ENCODE peak calls at places on chromosome 17, in seven cellular contexts. R is H1, K is right lobe of liver, C is cardiac muscle cell, V is left lung, L is tibial nerve, J is PC-9. A is an unnamed sample. For H3K4me1, the result is how much of the 10 kb centered on the place peaks cover.

GRCh38 chr17:72427761-72428109 is 306.9 kb downstream of the SOX9 start:
- DNase-seq in R (no peak), K (no peak), C (no peak), V (no peak), L (no peak), J (no peak), A (no peak)

GRCh38 chr17:69592692-69593350 is 178.3 kb downstream of the MAP2K6 start:
- DNase-seq in R (no peak), K (no peak), C (no peak), V (no peak), L (no peak), J (no peak), A (no peak)

GRCh38 chr17:1896243-1897163 is 66.7 kb downstream of the RPA1 start:
- DNase-seq in R (no peak), K (no peak), C (no peak), V (no peak), L (no peak), J (no peak), A (no peak)

GRCh38 chr17:57988301-57989010 is 402 bp upstream of the VEZF1 start:
- DNase-seq in R (peak), K (peak), C (peak), V (peak), L (peak), J (no peak), A (no peak)

GRCh38 chr17:64398330-64398729 is 7.7 kb upstream of the PECAM1 start:
- DNase-seq in R (no peak), K (no peak), C (no peak), V (no peak), L (no peak), J (no peak), A (no peak)

GRCh38 chr17:73292031-73292531 is 19.7 kb downstream of the CDC42EP4 start:
- DNase-seq in R (no peak), K (peak), C (no peak), V (no peak), L (no peak), J (peak), A (no peak)

GRCh38 chr17:31575043-31575442 is 183.6 kb downstream of the RAB11FIP4 start:
- DNase-seq in R (no peak), K (no peak), C (no peak), V (no peak), L (no peak), J (no peak), A (no peak)

GRCh38 chr17:82383411-82383810 is 11.8 kb downstream of the UTS2R start:
- DNase-seq in R (no peak), K (peak), C (no peak), V (no peak), L (no peak), J (no peak), A (no peak)

GRCh38 chr17:28538296-28538895 is 14.0 kb downstream of the UNC119 start:
- DNase-seq in R (no peak), K (no peak), C (no peak), V (no peak), L (no peak), J (no peak), A (no peak)

GRCh38 chr17:73455767-73456166 is 144.0 kb upstream of the CDC42EP4 start:
- DNase-seq in R (no peak), K (no peak), C (no peak), V (no peak), L (no peak), J (no peak), A (no peak)

GRCh38 chr17:35148144-35148543 is 527 bp downstream of the UNC45B start:
- DNase-seq in R (no peak), K (peak), C (peak), V (no peak), L (no peak), J (no peak), A (no peak)
- H3K4me1 ChIP-seq in R (under half), K (under half), C (under half), V (under half), L (under half), J (under half), A (under half)

DNA sequence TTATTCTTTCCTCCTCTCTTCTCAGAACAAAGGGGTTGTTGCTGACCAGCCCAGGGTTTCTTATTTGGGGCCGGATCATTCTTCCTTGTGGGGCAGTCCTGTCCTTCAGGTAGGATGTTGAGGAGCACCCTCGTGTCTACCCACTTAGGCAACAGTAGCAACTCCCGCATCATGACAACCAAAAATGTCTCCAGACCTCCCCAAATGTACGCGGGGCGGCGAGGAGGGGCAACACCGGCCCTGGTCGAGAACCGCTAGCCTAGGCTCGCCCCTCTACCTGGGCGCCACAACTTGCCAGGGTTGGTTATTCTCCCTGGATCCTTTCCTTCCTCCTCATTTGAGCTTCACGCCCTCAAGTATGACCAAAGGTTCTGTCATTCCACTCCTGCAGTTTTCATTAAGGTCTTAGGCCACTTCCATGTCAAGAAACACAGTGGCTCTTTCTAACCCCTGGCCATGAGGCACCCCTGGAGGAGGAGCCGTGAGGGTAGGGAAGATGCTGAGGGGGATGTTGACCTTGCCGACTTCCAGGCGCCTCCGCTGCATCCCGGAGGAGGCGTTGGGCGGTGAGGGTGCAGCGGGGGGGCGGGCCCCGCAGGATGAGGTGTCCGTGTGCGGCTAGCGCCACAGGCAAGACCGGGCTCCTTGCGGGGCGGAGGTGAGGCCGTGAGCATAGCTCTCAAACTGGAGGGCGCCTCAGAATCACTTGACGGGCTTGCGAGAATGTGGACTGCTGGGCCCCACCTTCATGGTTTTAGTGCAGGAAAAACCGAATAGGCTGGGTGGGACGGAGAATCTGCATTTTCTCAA is 712 bp upstream of the SPECC1 start:
- DNase-seq in R (no peak), K (no peak), C (peak), V (no peak), L (no peak), J (no peak), A (no peak)
- H3K27ac ChIP-seq in R (no peak), K (no peak), C (no peak), V (no peak), L (peak), J (no peak), A (no peak)

DNA sequence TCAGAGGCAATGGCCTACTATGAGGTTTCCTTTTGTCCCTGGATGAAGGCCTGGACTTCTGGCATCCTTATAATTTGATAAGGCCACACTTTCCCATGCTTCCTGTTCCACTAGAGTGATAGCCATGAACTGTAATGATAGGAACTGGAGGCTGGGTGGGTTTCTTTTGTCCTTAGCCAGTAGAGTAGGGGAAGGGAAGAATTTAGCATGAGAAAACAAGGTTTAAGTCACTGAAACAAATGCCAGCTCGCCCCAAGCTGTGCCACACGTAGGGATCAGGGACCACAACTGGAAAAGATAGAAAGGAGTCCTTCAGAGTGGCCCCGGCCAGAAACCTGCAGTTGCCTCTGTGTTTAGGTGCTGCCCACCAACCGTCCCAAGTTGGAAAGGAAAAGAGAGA is 80.9 kb upstream of the C17orf78 start:
- DNase-seq in R (no peak), K (no peak), C (no peak), V (no peak), L (no peak), J (no peak), A (no peak)
- H3K4me3 ChIP-seq in R (peak), K (no peak), C (no peak), V (no peak), L (no peak), J (no peak), A (no peak)

GRCh38 chr17:48558731-48559608 is 14.1 kb upstream of the HOXB2 start:
- DNase-seq in R (no peak), K (no peak), C (no peak), V (no peak), L (no peak), J (no peak), A (no peak)

GRCh38 chr17:48559609-48560451 is 14.9 kb upstream of the HOXB2 start:
- DNase-seq in R (no peak), K (no peak), C (no peak), V (peak), L (no peak), J (no peak), A (no peak)

GRCh38 chr17:48561894-48562810 is 16.0 kb downstream of the HOXB4 start:
- DNase-seq in R (no peak), K (no peak), C (no peak), V (no peak), L (no peak), J (no peak), A (no peak)

GRCh38 chr17:48558057-48558456 is 13.1 kb upstream of the HOXB2 start:
- DNase-seq in R (no peak), K (no peak), C (no peak), V (no peak), L (no peak), J (no peak), A (no peak)

DNA sequence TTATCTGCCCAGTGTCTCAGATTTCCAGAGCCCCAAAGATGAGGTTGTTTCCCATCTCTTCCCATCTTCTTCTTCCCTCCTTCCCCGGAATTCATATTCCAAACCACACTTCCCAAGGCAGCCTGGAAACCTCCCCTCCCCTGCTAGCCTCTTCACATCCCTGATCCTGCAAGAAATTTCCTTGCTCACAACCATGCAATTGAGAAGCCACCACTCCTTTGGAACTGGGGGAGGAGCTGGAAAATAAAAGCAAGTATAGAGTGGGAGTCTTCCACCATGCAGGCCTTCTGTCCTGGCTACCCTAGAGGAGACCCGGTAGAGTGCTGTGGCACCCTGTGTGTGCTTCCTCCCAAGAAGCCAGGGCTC is 15.5 kb upstream of the HOXB2 start:
- DNase-seq in R (no peak), K (no peak), C (no peak), V (no peak), L (no peak), J (no peak), A (no peak)
- H3K4me1 ChIP-seq in R (under half), K (under half), C (half or more), V (under half), L (half or more), J (under half), A (under half)

DNA sequence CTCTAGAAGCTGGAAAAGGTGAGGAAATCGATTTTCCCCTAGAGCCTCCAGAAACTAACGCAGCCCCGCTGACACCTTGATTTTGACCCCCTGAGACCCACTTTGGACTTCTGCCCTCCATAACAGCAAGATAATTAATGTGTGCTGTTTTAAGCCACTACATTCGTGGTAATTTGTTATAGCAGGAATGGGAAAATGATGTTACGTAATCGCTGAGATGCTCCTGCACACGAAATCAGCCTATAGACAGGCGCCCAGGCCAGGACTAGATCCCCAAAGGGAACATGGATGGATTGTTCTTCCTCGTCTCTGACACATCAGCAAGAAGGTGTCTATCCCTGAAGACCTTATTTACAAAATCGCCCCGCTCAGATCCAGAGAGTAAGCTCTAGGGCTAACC is 1.4 kb upstream of the MYOCD start:
- DNase-seq in R (no peak), K (no peak), C (no peak), V (no peak), L (no peak), J (no peak), A (no peak)
- H3K27ac ChIP-seq in R (no peak), K (no peak), C (no peak), V (no peak), L (no peak), J (no peak), A (no peak)

DNA sequence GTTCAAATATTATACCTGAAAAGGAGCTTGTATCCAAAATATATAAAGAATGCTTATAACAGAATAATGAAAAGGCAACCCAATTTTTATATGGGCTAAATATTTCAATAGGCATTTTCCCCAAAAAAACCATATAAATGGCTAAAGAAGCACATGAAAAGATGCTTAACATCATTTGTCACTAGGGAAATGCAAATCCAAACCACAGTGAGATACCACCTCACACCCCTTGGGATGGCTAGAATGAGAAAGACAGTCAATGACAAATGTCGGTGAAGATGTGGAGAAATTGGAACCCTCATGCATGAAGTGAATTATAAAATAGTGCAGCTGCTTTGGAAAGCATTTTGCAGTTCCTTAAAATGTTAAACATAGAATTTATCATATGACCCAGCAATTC is 3.1 kb downstream of the TNFRSF13B start:
- DNase-seq in R (no peak), K (no peak), C (no peak), V (no peak), L (no peak), J (no peak), A (no peak)
- H3K4me3 ChIP-seq in R (no peak), K (no peak), C (no peak), V (no peak), L (no peak), J (no peak), A (no peak)

GRCh38 chr17:48051706-48052486 is 3.7 kb downstream of the NFE2L1 start:
- DNase-seq in R (no peak), K (peak), C (no peak), V (no peak), L (peak), J (peak), A (no peak)
- H3K4me1 ChIP-seq in R (under half), K (half or more), C (under half), V (half or more), L (half or more), J (half or more), A (under half)

GRCh38 chr17:65529040-65529633 is 32.3 kb downstream of the AXIN2 start:
- DNase-seq in R (no peak), K (no peak), C (no peak), V (no peak), L (no peak), J (no peak), A (no peak)
- H3K27ac ChIP-seq in R (no peak), K (no peak), C (peak), V (no peak), L (no peak), J (no peak), A (no peak)

GRCh38 chr17:78341559-78342437 is 18.1 kb downstream of the SOCS3 start:
- DNase-seq in R (peak), K (peak), C (peak), V (peak), L (peak), J (peak), A (no peak)

GRCh38 chr17:78343433-78344201 is 16.3 kb downstream of the SOCS3 start:
- DNase-seq in R (no peak), K (no peak), C (no peak), V (peak), L (no peak), J (peak), A (peak)

GRCh38 chr17:78343099-78343432 is 16.8 kb downstream of the SOCS3 start:
- DNase-seq in R (no peak), K (no peak), C (no peak), V (peak), L (no peak), J (no peak), A (no peak)

GRCh38 chr17:78344666-78345065 is 15.2 kb downstream of the SOCS3 start:
- DNase-seq in R (no peak), K (no peak), C (no peak), V (no peak), L (no peak), J (no peak), A (no peak)

GRCh38 chr17:78342438-78343098 is 17.3 kb downstream of the SOCS3 start:
- DNase-seq in R (no peak), K (no peak), C (no peak), V (peak), L (no peak), J (peak), A (no peak)
- H3K4me3 ChIP-seq in R (peak), K (peak), C (no peak), V (peak), L (peak), J (peak), A (peak)

GRCh38 chr17:49442051-49442450 is 27.4 kb upstream of the PHB1 start:
- DNase-seq in R (no peak), K (no peak), C (no peak), V (no peak), L (no peak), J (no peak), A (no peak)
- H3K4me1 ChIP-seq in R (under half), K (under half), C (under half), V (under half), L (under half), J (under half), A (under half)

A was measured in effector memory CD4-positive, alpha-beta T cell.